ENCODE peak calls at places on chromosomes 13 and 19, in eight cellular contexts. One of them, this sample, is unnamed.

GRCh38 chr13:79307866-79308298 is 98.2 kb downstream of the RBM26 start:
- DNase-seq in breast epithelium: no peak
- DNase-seq in fibroblast of lung: peak; percentile 52
- DNase-seq in substantia nigra: no peak
- DNase-seq in upper lobe of right lung: no peak
- DNase-seq in lower lobe of right lung: no peak
- DNase-seq in heart left ventricle: no peak
- DNase-seq in dorsolateral prefrontal cortex: no peak
- DNase-seq in this sample: no peak

GRCh38 chr19:5225486-5226345 is 114.9 kb downstream of the PTPRS start:
- DNase-seq in breast epithelium: no peak
- DNase-seq in fibroblast of lung: no peak
- DNase-seq in substantia nigra: no peak
- DNase-seq in upper lobe of right lung: no peak
- DNase-seq in lower lobe of right lung: no peak
- DNase-seq in heart left ventricle: no peak
- DNase-seq in dorsolateral prefrontal cortex: no peak
- DNase-seq in this sample: no peak

GRCh38 chr13:20415288-20415644 is 110.4 kb downstream of the CRYL1 start:
- DNase-seq in breast epithelium: no peak
- DNase-seq in fibroblast of lung: no peak
- DNase-seq in substantia nigra: no peak
- DNase-seq in upper lobe of right lung: no peak
- DNase-seq in lower lobe of right lung: no peak
- DNase-seq in heart left ventricle: no peak
- DNase-seq in dorsolateral prefrontal cortex: no peak
- DNase-seq in this sample: no peak

GRCh38 chr13:22980936-22981335 is 199.8 kb upstream of the SGCG start:
- DNase-seq in breast epithelium: no peak
- DNase-seq in fibroblast of lung: no peak
- DNase-seq in substantia nigra: no peak
- DNase-seq in upper lobe of right lung: no peak
- DNase-seq in lower lobe of right lung: no peak
- DNase-seq in heart left ventricle: no peak
- DNase-seq in dorsolateral prefrontal cortex: no peak
- DNase-seq in this sample: no peak

GRCh38 chr13:53138369-53139036 is 109.9 kb downstream of the OLFM4 start:
- DNase-seq in breast epithelium: no peak
- DNase-seq in fibroblast of lung: no peak
- DNase-seq in substantia nigra: no peak
- DNase-seq in upper lobe of right lung: no peak
- DNase-seq in lower lobe of right lung: no peak
- DNase-seq in heart left ventricle: no peak
- DNase-seq in dorsolateral prefrontal cortex: no peak
- DNase-seq in this sample: no peak

GRCh38 chr13:109784590-109785140 is 1.7 kb downstream of the IRS2 start:
- DNase-seq in breast epithelium: peak; percentile 72
- DNase-seq in fibroblast of lung: peak; percentile 72
- DNase-seq in substantia nigra: peak; percentile 76
- DNase-seq in upper lobe of right lung: peak; percentile 91
- DNase-seq in lower lobe of right lung: peak; percentile 85
- DNase-seq in heart left ventricle: peak; percentile 83
- DNase-seq in dorsolateral prefrontal cortex: peak; percentile 80
- DNase-seq in this sample: peak; percentile 97

GRCh38 chr19:13956365-13956744 is 4.0 kb downstream of the DCAF15 start:
- DNase-seq in breast epithelium: no peak
- DNase-seq in fibroblast of lung: no peak
- DNase-seq in substantia nigra: no peak
- DNase-seq in upper lobe of right lung: no peak
- DNase-seq in lower lobe of right lung: no peak
- DNase-seq in heart left ventricle: no peak
- DNase-seq in dorsolateral prefrontal cortex: no peak
- DNase-seq in this sample: no peak

GRCh38 chr13:110341445-110342247 is 34.6 kb downstream of the COL4A2 start:
- DNase-seq in breast epithelium: no peak
- DNase-seq in fibroblast of lung: peak; percentile 65
- DNase-seq in substantia nigra: no peak
- DNase-seq in upper lobe of right lung: no peak
- DNase-seq in lower lobe of right lung: no peak
- DNase-seq in heart left ventricle: peak; percentile 59
- DNase-seq in dorsolateral prefrontal cortex: no peak
- DNase-seq in this sample: no peak

GRCh38 chr19:4933528-4933927 is 24.2 kb downstream of the UHRF1 start:
- DNase-seq in breast epithelium: no peak
- DNase-seq in fibroblast of lung: peak; percentile 53
- DNase-seq in substantia nigra: no peak
- DNase-seq in upper lobe of right lung: no peak
- DNase-seq in lower lobe of right lung: no peak
- DNase-seq in heart left ventricle: no peak
- DNase-seq in dorsolateral prefrontal cortex: no peak
- DNase-seq in this sample: no peak

GRCh38 chr19:49459388-49459787 is 6.4 kb downstream of the ALDH16A1 start:
- DNase-seq in breast epithelium: no peak
- DNase-seq in fibroblast of lung: no peak
- DNase-seq in substantia nigra: no peak
- DNase-seq in upper lobe of right lung: no peak
- DNase-seq in lower lobe of right lung: no peak
- DNase-seq in heart left ventricle: no peak
- DNase-seq in dorsolateral prefrontal cortex: no peak
- DNase-seq in this sample: no peak

GRCh38 chr13:108227651-108228272 is 9.6 kb downstream of the ABHD13 start:
- DNase-seq in breast epithelium: no peak
- DNase-seq in fibroblast of lung: peak; percentile 18
- DNase-seq in substantia nigra: no peak
- DNase-seq in upper lobe of right lung: no peak
- DNase-seq in lower lobe of right lung: no peak
- DNase-seq in heart left ventricle: no peak
- DNase-seq in dorsolateral prefrontal cortex: peak; percentile 21
- DNase-seq in this sample: no peak

GRCh38 chr13:45121421-45121820 is 1.1 kb downstream of the GTF2F2 start:
- DNase-seq in breast epithelium: no peak
- DNase-seq in fibroblast of lung: peak; percentile 43
- DNase-seq in substantia nigra: no peak
- DNase-seq in upper lobe of right lung: no peak
- DNase-seq in lower lobe of right lung: no peak
- DNase-seq in heart left ventricle: no peak
- DNase-seq in dorsolateral prefrontal cortex: no peak
- DNase-seq in this sample: no peak

GRCh38 chr13:91400094-91400462 is 1.7 kb downstream of the GPC5 start:
- DNase-seq in breast epithelium: no peak
- DNase-seq in fibroblast of lung: no peak
- DNase-seq in substantia nigra: no peak
- DNase-seq in upper lobe of right lung: no peak
- DNase-seq in lower lobe of right lung: no peak
- DNase-seq in heart left ventricle: no peak
- DNase-seq in dorsolateral prefrontal cortex: no peak
- DNase-seq in this sample: no peak

GRCh38 chr13:38824342-38824741 is 137.5 kb downstream of the FREM2 start:
- DNase-seq in breast epithelium: no peak
- DNase-seq in fibroblast of lung: no peak
- DNase-seq in substantia nigra: no peak
- DNase-seq in upper lobe of right lung: no peak
- DNase-seq in lower lobe of right lung: no peak
- DNase-seq in heart left ventricle: no peak
- DNase-seq in dorsolateral prefrontal cortex: no peak
- DNase-seq in this sample: no peak

GRCh38 chr19:2982983-2983350 is 5.6 kb downstream of the TLE6 start:
- DNase-seq in breast epithelium: peak; percentile 94
- DNase-seq in fibroblast of lung: peak; percentile 84
- DNase-seq in substantia nigra: peak; percentile 59
- DNase-seq in upper lobe of right lung: peak; percentile 88
- DNase-seq in lower lobe of right lung: peak; percentile 79
- DNase-seq in heart left ventricle: peak; percentile 88
- DNase-seq in dorsolateral prefrontal cortex: peak; percentile 56
- DNase-seq in this sample: peak; percentile 63

GRCh38 chr13:114128624-114129522 is 3.5 kb downstream of the RASA3 start:
- DNase-seq in breast epithelium: no peak
- DNase-seq in fibroblast of lung: peak; percentile 97
- DNase-seq in substantia nigra: no peak
- DNase-seq in upper lobe of right lung: peak; percentile 86
- DNase-seq in lower lobe of right lung: peak; percentile 88
- DNase-seq in heart left ventricle: peak; percentile 83
- DNase-seq in dorsolateral prefrontal cortex: no peak
- DNase-seq in this sample: peak; percentile 88

GRCh38 chr13:111139874-111140561 is 24.9 kb downstream of the ARHGEF7 start:
- DNase-seq in breast epithelium: no peak
- DNase-seq in fibroblast of lung: no peak
- DNase-seq in substantia nigra: no peak
- DNase-seq in upper lobe of right lung: no peak
- DNase-seq in lower lobe of right lung: no peak
- DNase-seq in heart left ventricle: no peak
- DNase-seq in dorsolateral prefrontal cortex: no peak
- DNase-seq in this sample: no peak

GRCh38 chr13:19587635-19588300 is 26.4 kb upstream of the TPTE2 start:
- DNase-seq in breast epithelium: no peak
- DNase-seq in fibroblast of lung: peak; percentile 36
- DNase-seq in substantia nigra: no peak
- DNase-seq in upper lobe of right lung: no peak
- DNase-seq in lower lobe of right lung: no peak
- DNase-seq in heart left ventricle: no peak
- DNase-seq in dorsolateral prefrontal cortex: no peak
- DNase-seq in this sample: no peak

GRCh38 chr13:30034448-30034795 is 184.0 kb upstream of the UBL3 start:
- DNase-seq in breast epithelium: no peak
- DNase-seq in fibroblast of lung: peak; percentile 25
- DNase-seq in substantia nigra: no peak
- DNase-seq in upper lobe of right lung: no peak
- DNase-seq in lower lobe of right lung: no peak
- DNase-seq in heart left ventricle: no peak
- DNase-seq in dorsolateral prefrontal cortex: no peak
- DNase-seq in this sample: no peak

GRCh38 chr13:51267581-51267980 is 45.4 kb downstream of the FAM124A start:
- DNase-seq in breast epithelium: no peak
- DNase-seq in fibroblast of lung: no peak
- DNase-seq in substantia nigra: no peak
- DNase-seq in upper lobe of right lung: no peak
- DNase-seq in lower lobe of right lung: no peak
- DNase-seq in heart left ventricle: no peak
- DNase-seq in dorsolateral prefrontal cortex: no peak
- DNase-seq in this sample: no peak

GRCh38 chr13:51271008-51271407 is 48.8 kb downstream of the FAM124A start:
- DNase-seq in breast epithelium: no peak
- DNase-seq in fibroblast of lung: no peak
- DNase-seq in substantia nigra: no peak
- DNase-seq in upper lobe of right lung: no peak
- DNase-seq in lower lobe of right lung: no peak
- DNase-seq in heart left ventricle: no peak
- DNase-seq in dorsolateral prefrontal cortex: no peak
- DNase-seq in this sample: no peak

GRCh38 chr13:51271528-51272070 is 49.4 kb downstream of the FAM124A start:
- DNase-seq in breast epithelium: no peak
- DNase-seq in fibroblast of lung: peak; percentile 24
- DNase-seq in substantia nigra: no peak
- DNase-seq in upper lobe of right lung: no peak
- DNase-seq in lower lobe of right lung: no peak
- DNase-seq in heart left ventricle: no peak
- DNase-seq in dorsolateral prefrontal cortex: peak; percentile 14
- DNase-seq in this sample: no peak

GRCh38 chr13:51269039-51269438 is 46.8 kb downstream of the FAM124A start:
- DNase-seq in breast epithelium: no peak
- DNase-seq in fibroblast of lung: peak; percentile 60
- DNase-seq in substantia nigra: no peak
- DNase-seq in upper lobe of right lung: no peak
- DNase-seq in lower lobe of right lung: no peak
- DNase-seq in heart left ventricle: no peak
- DNase-seq in dorsolateral prefrontal cortex: no peak
- DNase-seq in this sample: no peak

GRCh38 chr13:51270606-51271005 is 48.4 kb downstream of the FAM124A start:
- DNase-seq in breast epithelium: no peak
- DNase-seq in fibroblast of lung: no peak
- DNase-seq in substantia nigra: no peak
- DNase-seq in upper lobe of right lung: no peak
- DNase-seq in lower lobe of right lung: no peak
- DNase-seq in heart left ventricle: no peak
- DNase-seq in dorsolateral prefrontal cortex: no peak
- DNase-seq in this sample: no peak
- H3K27ac ChIP-seq in breast epithelium: no peak overlapping the region
- H3K27ac ChIP-seq in fibroblast of lung: no peak overlapping the region
- H3K27ac ChIP-seq in substantia nigra: peak overlapping the region; percentile 75
- H3K27ac ChIP-seq in upper lobe of right lung: no peak overlapping the region
- H3K27ac ChIP-seq in lower lobe of right lung: no peak overlapping the region
- H3K27ac ChIP-seq in heart left ventricle: peak overlapping the region; percentile 5
- H3K27ac ChIP-seq in dorsolateral prefrontal cortex: peak overlapping the region; percentile 91
- H3K27ac ChIP-seq in this sample: no peak overlapping the region

GRCh38 chr19:51546650-51547396 is 15.4 kb upstream of the SIGLEC6 start:
- DNase-seq in breast epithelium: no peak
- DNase-seq in fibroblast of lung: peak; percentile 32
- DNase-seq in substantia nigra: no peak
- DNase-seq in upper lobe of right lung: no peak
- DNase-seq in lower lobe of right lung: no peak
- DNase-seq in heart left ventricle: no peak
- DNase-seq in dorsolateral prefrontal cortex: no peak
- DNase-seq in this sample: no peak
- H3K27ac ChIP-seq in breast epithelium: no peak overlapping the region
- H3K27ac ChIP-seq in fibroblast of lung: no peak overlapping the region
- H3K27ac ChIP-seq in substantia nigra: no peak overlapping the region
- H3K27ac ChIP-seq in upper lobe of right lung: no peak overlapping the region
- H3K27ac ChIP-seq in lower lobe of right lung: no peak overlapping the region
- H3K27ac ChIP-seq in heart left ventricle: no peak overlapping the region
- H3K27ac ChIP-seq in dorsolateral prefrontal cortex: no peak overlapping the region
- H3K27ac ChIP-seq in this sample: no peak overlapping the region

GRCh38 chr19:18424890-18425514 is 5.8 kb downstream of the SSBP4 start:
- DNase-seq in breast epithelium: no peak
- DNase-seq in fibroblast of lung: no peak
- DNase-seq in substantia nigra: no peak
- DNase-seq in upper lobe of right lung: no peak
- DNase-seq in lower lobe of right lung: no peak
- DNase-seq in heart left ventricle: no peak
- DNase-seq in dorsolateral prefrontal cortex: no peak
- DNase-seq in this sample: no peak

GRCh38 chr19:18427080-18427751 is 8.0 kb downstream of the SSBP4 start:
- DNase-seq in breast epithelium: no peak
- DNase-seq in fibroblast of lung: no peak
- DNase-seq in substantia nigra: no peak
- DNase-seq in upper lobe of right lung: no peak
- DNase-seq in lower lobe of right lung: no peak
- DNase-seq in heart left ventricle: no peak
- DNase-seq in dorsolateral prefrontal cortex: no peak
- DNase-seq in this sample: peak; percentile 61

GRCh38 chr19:18424122-18424889 is 5.1 kb downstream of the SSBP4 start:
- DNase-seq in breast epithelium: no peak
- DNase-seq in fibroblast of lung: no peak
- DNase-seq in substantia nigra: no peak
- DNase-seq in upper lobe of right lung: no peak
- DNase-seq in lower lobe of right lung: no peak
- DNase-seq in heart left ventricle: no peak
- DNase-seq in dorsolateral prefrontal cortex: no peak
- DNase-seq in this sample: no peak

GRCh38 chr19:18426416-18426767 is 7.2 kb downstream of the SSBP4 start:
- DNase-seq in breast epithelium: no peak
- DNase-seq in fibroblast of lung: no peak
- DNase-seq in substantia nigra: no peak
- DNase-seq in upper lobe of right lung: no peak
- DNase-seq in lower lobe of right lung: no peak
- DNase-seq in heart left ventricle: no peak
- DNase-seq in dorsolateral prefrontal cortex: no peak
- DNase-seq in this sample: no peak

GRCh38 chr19:18425515-18426415 is 6.6 kb downstream of the SSBP4 start:
- DNase-seq in breast epithelium: no peak
- DNase-seq in fibroblast of lung: peak; percentile 70
- DNase-seq in substantia nigra: no peak
- DNase-seq in upper lobe of right lung: no peak
- DNase-seq in lower lobe of right lung: no peak
- DNase-seq in heart left ventricle: peak; percentile 77
- DNase-seq in dorsolateral prefrontal cortex: peak; percentile 74
- DNase-seq in this sample: peak; percentile 70
- H3K27ac ChIP-seq in breast epithelium: peak overlapping the region; percentile 40
- H3K27ac ChIP-seq in fibroblast of lung: peak overlapping the region; percentile 33
- H3K27ac ChIP-seq in substantia nigra: no peak overlapping the region
- H3K27ac ChIP-seq in upper lobe of right lung: no peak overlapping the region
- H3K27ac ChIP-seq in lower lobe of right lung: no peak overlapping the region
- H3K27ac ChIP-seq in heart left ventricle: peak overlapping the region; percentile 20
- H3K27ac ChIP-seq in dorsolateral prefrontal cortex: peak overlapping the region; percentile 71
- H3K27ac ChIP-seq in this sample: peak overlapping the region; percentile 48

GRCh38 chr19:15293751-15294505 is 38.4 kb downstream of the BRD4 start:
- DNase-seq in breast epithelium: no peak
- DNase-seq in fibroblast of lung: no peak
- DNase-seq in substantia nigra: no peak
- DNase-seq in upper lobe of right lung: no peak
- DNase-seq in lower lobe of right lung: no peak
- DNase-seq in heart left ventricle: no peak
- DNase-seq in dorsolateral prefrontal cortex: no peak
- DNase-seq in this sample: no peak
- H3K27ac ChIP-seq in breast epithelium: peak overlapping the region; percentile 37
- H3K27ac ChIP-seq in fibroblast of lung: peak overlapping the region; percentile 55
- H3K27ac ChIP-seq in substantia nigra: no peak overlapping the region
- H3K27ac ChIP-seq in upper lobe of right lung: peak overlapping the region; percentile 48
- H3K27ac ChIP-seq in lower lobe of right lung: no peak overlapping the region
- H3K27ac ChIP-seq in heart left ventricle: peak overlapping the region; percentile 3
- H3K27ac ChIP-seq in dorsolateral prefrontal cortex: no peak overlapping the region
- H3K27ac ChIP-seq in this sample: peak overlapping the region; percentile 14